ENCODE peak calls at places on chromosomes 6 and 20, in four cellular contexts. L is right lobe of liver, E is ovary, C is NB4. G is an unnamed sample.

GRCh38 chr20:44398303-44398702 is 42.8 kb downstream of the HNF4A start:
- DNase-seq in C (no peak), L (no peak), E (no peak), G (no peak)

GRCh38 chr6:40586800-40587201 is 363 bp downstream of the LRFN2 start:
- DNase-seq in E (peak; percentile 52), L (no peak), C (no peak), G (no peak)

GRCh38 chr6:5869261-5869660 is 137.5 kb downstream of the NRN1 start:
- DNase-seq in E (no peak), L (no peak), C (no peak), G (no peak)

GRCh38 chr20:10659651-10660601 is 13.9 kb downstream of the JAG1 start:
- DNase-seq in L (no peak), C (no peak), E (no peak), G (peak; percentile 49)

GRCh38 chr6:23319560-23319959 is 750.2 kb downstream of the HDGFL1 start:
- DNase-seq in E (no peak), C (no peak), L (no peak), G (no peak)

GRCh38 chr6:117237561-117237960 is 27.8 kb upstream of the VGLL2 start:
- DNase-seq in C (peak; percentile 23), E (no peak), L (no peak), G (no peak)

GRCh38 chr6:18509871-18510643 is 122.9 kb downstream of the RNF144B start:
- DNase-seq in L (no peak), E (no peak), C (no peak), G (no peak)

GRCh38 chr20:56391037-56391436 is 978 bp downstream of the AURKA start:
- DNase-seq in E (no peak), L (no peak), C (peak; percentile 54), G (no peak)

GRCh38 chr6:25223421-25224052 is 55.6 kb upstream of the CARMIL1 start:
- DNase-seq in C (peak; percentile 67), L (peak; percentile 59), E (peak; percentile 78), G (no peak)

GRCh38 chr20:17652411-17652810 is 29.6 kb downstream of the RRBP1 start:
- DNase-seq in C (no peak), L (peak; percentile 45), E (peak; percentile 33), G (no peak)

GRCh38 chr6:20370393-20370792 is 31.3 kb upstream of the E2F3 start:
- DNase-seq in C (no peak), L (no peak), E (no peak), G (no peak)

GRCh38 chr20:32158943-32159660 is 48.4 kb downstream of the PLAGL2 start:
- DNase-seq in L (peak; percentile 6), C (no peak), E (peak; percentile 17), G (no peak)

GRCh38 chr6:26218824-26219223 is 131.6 kb downstream of the HFE start:
- DNase-seq in E (no peak), L (no peak), C (no peak), G (no peak)

GRCh38 chr6:38876470-38876869 is 161.4 kb downstream of the DNAH8 start:
- DNase-seq in E (no peak), C (no peak), L (no peak), G (no peak)

GRCh38 chr6:38867726-38868125 is 152.6 kb downstream of the DNAH8 start:
- DNase-seq in C (no peak), L (no peak), E (no peak), G (no peak)

DNA sequence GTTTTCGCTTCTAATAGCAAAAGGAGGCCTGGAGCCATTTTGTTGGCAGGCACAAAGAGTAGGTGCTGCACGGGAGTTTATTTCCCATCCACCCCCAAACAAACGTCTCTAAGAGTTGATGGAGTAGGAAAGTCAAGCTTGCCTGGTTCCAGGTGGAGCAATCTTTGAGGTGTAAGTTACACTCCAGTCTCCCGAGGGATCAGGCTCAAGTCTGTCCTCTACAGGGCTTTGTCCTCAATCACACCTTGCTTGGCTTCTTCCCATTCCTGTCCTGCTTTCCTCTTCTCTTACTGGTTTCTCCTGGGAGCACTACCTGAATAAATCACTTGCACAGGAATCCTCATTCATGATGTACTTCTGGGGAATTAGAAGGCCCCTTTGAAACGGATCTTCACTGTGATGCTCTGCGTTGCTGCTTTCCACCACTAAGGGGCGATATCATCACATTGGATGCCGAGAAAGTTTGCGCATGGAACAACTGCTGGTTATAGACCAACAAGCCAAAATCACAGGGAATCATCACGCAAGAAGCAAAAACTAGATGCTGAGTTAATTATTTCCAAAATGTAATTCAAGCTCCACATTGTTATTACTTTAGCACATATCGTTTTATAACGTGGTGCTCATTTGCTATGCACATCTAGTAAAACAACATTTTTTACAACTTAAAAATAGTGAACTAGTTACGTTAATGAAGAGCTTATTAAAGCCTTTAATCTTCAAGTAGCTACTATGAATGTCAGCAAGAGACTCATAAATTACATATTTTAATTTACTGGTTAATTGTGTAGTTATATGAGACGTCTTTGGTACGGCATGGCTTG is 156.8 kb downstream of the DNAH8 start:
- DNase-seq in C (peak; percentile 63), L (peak; percentile 55), E (peak; percentile 35), G (peak; percentile 29)
- TF ChIP-seq POLR2A in C (no peak), L (no peak), E (no peak), G (no peak)

GRCh38 chr6:41698350-41698781 is 37.0 kb downstream of the TFEB start:
- DNase-seq in C (no peak), E (no peak), L (no peak), G (no peak)
- TF ChIP-seq POLR2A in C (no peak), E (no peak), L (no peak), G (no peak)

DNA sequence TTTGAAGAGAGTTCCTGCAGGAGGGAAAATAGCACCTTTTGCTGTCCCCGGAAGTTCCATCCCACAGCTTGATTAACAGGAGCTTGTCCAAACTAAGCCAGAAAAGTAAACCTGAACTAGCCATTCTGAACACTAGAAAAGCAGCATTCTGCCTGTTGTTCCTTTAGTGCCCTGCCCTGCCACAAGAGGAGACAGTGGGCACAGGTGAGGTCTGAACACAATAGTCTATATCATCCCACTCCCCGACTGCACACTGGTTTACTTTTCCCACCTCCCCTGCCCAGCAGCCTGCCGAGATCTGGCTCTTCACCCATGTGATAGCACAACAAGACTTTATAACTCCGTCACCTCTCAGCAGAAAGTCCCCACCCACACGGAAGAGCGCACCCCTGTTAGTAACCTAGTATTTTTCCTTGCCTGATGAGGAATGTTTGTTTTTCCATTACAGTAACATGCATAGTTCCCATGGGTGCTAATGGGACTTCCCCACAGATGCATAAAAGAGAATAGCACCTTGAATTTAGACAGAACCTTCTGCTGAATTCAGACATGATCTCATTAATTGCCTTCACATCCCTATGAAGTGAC is 59.7 kb downstream of the TFAP2A start:
- DNase-seq in C (no peak), L (no peak), E (no peak), G (no peak)
- TF ChIP-seq POLR2A in C (no peak), L (no peak), E (no peak), G (no peak)

DNA sequence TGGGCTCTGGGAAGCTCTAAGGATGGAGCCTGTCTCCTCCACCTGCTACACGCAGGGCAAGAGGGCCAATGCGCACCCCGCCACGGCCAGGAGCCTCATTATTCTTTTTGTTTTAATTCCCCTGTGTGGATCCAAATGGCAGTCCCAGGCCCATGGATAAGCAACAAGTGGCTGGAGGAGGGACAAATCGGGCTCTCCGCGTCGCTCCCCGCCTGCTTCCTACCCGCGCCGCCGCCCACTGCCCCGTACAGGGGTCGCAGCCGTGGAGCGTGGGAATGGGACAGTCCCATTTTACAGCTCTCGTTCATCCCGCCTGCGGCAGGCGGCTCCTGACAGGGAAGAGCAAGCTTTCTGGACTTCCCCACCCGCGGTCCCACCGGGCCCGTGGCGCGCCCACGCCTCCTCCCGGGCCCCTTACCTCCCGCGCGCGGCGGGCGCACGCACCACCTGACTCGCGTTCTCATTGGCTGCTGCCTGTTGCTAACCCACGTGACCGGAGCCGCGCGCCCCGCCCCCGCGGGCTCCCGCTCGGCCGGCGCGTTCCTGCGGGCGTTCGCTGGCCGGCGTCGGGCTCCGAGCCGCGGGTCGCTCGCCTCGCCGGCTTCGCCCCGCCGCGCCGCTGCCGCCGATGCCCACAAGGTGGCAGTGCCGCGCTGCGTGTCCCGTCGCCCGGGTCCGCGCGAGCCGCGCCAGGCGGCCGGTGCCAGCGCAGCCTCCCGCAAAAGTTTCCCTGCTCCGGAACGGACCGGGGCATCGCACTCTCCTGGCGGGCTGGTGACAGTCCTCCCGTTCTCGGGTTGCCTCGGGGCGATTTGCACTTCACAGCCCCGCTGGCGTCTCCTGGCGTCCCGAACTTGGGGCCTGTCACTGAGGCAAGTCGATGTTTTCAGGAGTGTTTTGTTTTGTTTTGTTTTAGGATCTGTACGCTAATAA is 93.4 kb downstream of the CD83 start:
- DNase-seq in L (peak; percentile 96), E (peak; percentile 96), C (peak; percentile 96), G (peak; percentile 87)
- TF ChIP-seq POLR2A in L (peak; percentile 42), E (no peak), C (peak; percentile 34), G (no peak)

DNA sequence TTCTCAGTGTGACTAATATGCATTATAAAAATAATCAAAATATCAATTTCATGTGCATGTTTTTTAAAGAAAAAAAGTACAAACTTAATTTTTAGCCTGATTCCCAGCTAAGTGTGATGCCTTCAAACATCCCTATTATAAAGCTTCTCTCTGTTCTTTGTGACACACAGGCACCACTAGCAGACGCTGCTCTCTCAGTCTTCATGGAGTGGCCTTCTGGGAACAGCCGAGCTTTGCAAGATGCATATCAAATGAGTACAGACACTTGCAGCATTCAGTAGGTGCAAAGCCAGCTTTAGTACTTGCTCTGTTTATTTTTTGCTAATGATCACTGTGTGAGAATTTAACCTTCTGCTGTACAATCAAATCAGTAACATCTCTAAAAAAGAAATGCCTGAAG is 340.0 kb downstream of the ADGRB3 start:
- DNase-seq in C (no peak), L (no peak), E (no peak), G (no peak)
- TF ChIP-seq POLR2A in C (no peak), L (no peak), E (no peak), G (no peak)

GRCh38 chr6:148342146-148343027 is at the start of gene SASH1:
- DNase-seq in C (no peak), E (peak; percentile 63), L (peak; percentile 79), G (peak; percentile 64)
- TF ChIP-seq POLR2A in C (no peak), E (peak; percentile 23), L (peak; percentile 51), G (no peak)

GRCh38 chr6:41779336-41779735 is 364 bp downstream of the FRS3 start:
- DNase-seq in C (no peak), L (no peak), E (no peak), G (no peak)

GRCh38 chr6:41778895-41779294 is 805 bp downstream of the FRS3 start:
- DNase-seq in C (no peak), L (no peak), E (no peak), G (no peak)

GRCh38 chr6:41780623-41781301 is at the start of gene PRICKLE4:
- DNase-seq in E (peak; percentile 66), C (peak; percentile 33), L (peak; percentile 88), G (no peak)

GRCh38 chr6:41781302-41781711 is 725 bp downstream of the PRICKLE4 start:
- DNase-seq in L (peak; percentile 64), E (peak; percentile 43), C (no peak), G (no peak)

DNA sequence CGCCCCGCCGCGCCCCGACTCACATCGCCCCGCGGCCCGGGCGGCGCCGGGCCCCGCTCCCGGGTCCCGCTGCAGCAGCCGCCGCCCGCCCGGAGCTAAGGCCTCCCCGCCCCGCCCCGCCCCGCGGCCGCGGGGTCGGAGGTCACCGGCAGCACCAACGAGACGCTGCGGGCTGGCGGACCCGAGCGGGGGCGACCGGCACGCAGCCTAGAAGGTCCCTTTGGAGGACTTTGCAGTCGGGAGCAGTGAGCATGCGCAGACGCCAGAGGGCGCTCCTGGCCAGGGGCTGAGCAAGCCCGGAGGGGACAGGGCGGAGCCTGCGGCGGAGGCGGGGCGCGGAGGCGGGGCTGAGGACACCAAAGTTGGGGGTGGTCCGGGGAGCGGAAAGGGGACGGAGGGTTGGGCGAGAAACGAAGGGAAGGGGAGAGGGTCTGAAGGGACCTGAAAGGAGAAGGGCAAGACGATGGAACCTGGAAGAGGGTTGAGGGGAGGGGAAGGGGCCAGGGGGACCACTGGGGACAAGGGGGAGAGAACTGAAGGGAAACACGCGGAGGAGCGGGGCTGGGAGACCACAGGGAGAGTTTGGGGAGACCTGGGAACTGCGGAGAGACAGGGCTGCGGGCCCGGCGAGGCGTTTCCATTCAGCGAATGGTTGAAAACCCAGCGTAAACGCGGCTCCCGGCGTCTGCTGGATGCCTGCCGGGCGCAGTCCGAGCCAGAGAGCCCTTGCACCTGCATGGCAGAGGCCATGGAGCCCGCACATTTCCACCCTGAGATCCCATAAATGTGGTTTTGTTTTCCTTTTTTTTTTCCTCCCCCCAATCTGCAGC is at the start of gene FRS3:
- DNase-seq in E (peak; percentile 99), C (peak; percentile 97), L (peak; percentile 99), G (peak; percentile 97)
- TF ChIP-seq POLR2A in E (peak; percentile 39), C (peak; percentile 41), L (peak; percentile 21), G (no peak)